ENCODE peak calls at places on chromosomes 12 and 14, in nine cellular contexts. N is fibroblast of the conjunctiva; M is NCI-H345; T is amniotic stem cell; H is omental fat pad; W is left cardiac atrium; P is thoracic aorta; A is nephron progenitor cell; O is activated CD8-positive, alpha-beta memory T cell treated with anti-CD3 and anti-CD28 coated beads, Interleukin-2, amount 10 ng/mL, durations not matched to agents 7 days and 5 days. X is an unnamed sample.

GRCh38 chr12:132106921-132107320 is 37.2 kb downstream of the DDX51 start:
- DNase-seq in N (no peak), M (no peak), H (no peak), T (no peak), P (no peak), A (no peak), O (no peak), W (no peak), X (no peak)

GRCh38 chr14:57364659-57365450 is 25.5 kb upstream of the NAA30 start:
- DNase-seq in W (no peak), P (no peak), H (no peak), T (no peak), M (no peak), N (no peak), O (no peak), A (no peak), X (no peak)

GRCh38 chr14:103775506-103775905 is 59.9 kb downstream of the ZFYVE21 start:
- DNase-seq in H (no peak), W (no peak), T (no peak), N (no peak), M (no peak), A (no peak), P (no peak), O (no peak), X (no peak)

GRCh38 chr12:114744285-114744684 is 60.3 kb upstream of the TBX3 start:
- DNase-seq in P (no peak), N (no peak), T (no peak), M (no peak), W (no peak), H (no peak), A (no peak), O (no peak), X (no peak)

GRCh38 chr14:73784065-73784987 is 67.3 kb upstream of the PTGR2 start:
- DNase-seq in T (no peak), P (no peak), M (no peak), W (no peak), H (no peak), N (no peak), O (peak), A (no peak), X (no peak)

GRCh38 chr12:107241421-107241820 is 148.1 kb upstream of the CRY1 start:
- DNase-seq in M (no peak), A (no peak), O (no peak), T (no peak), H (no peak), N (no peak), P (no peak), W (no peak), X (no peak)

GRCh38 chr12:57474862-57475261 is 4.8 kb downstream of the ARHGAP9 start:
- DNase-seq in N (no peak), M (peak), O (no peak), T (no peak), W (no peak), A (no peak), H (no peak), P (no peak), X (no peak)

GRCh38 chr12:68557011-68557715 is 53.5 kb upstream of the RAP1B start:
- DNase-seq in M (no peak), P (no peak), H (no peak), O (no peak), W (no peak), T (peak), A (no peak), N (no peak), X (no peak)

GRCh38 chr12:8501720-8502119 is 11.6 kb upstream of the CLEC4D start:
- DNase-seq in H (no peak), N (no peak), O (no peak), M (no peak), T (no peak), W (no peak), A (no peak), P (no peak), X (no peak)

GRCh38 chr12:53867216-53868012 is 71.2 kb upstream of the HOXC13 start:
- DNase-seq in H (no peak), O (no peak), P (no peak), W (no peak), N (no peak), M (no peak), A (peak), T (no peak), X (no peak)

GRCh38 chr12:124744659-124745467 is 118.8 kb downstream of the SCARB1 start:
- DNase-seq in N (no peak), P (no peak), T (no peak), M (no peak), W (no peak), A (no peak), O (no peak), H (no peak), X (no peak)

GRCh38 chr12:15220451-15220850 is 766 bp downstream of the RERG start:
- DNase-seq in W (no peak), H (no peak), T (no peak), N (no peak), A (no peak), P (no peak), O (no peak), M (no peak), X (no peak)

GRCh38 chr12:2853626-2854025 is 3.2 kb downstream of the TEX52 start:
- DNase-seq in P (peak), H (peak), W (peak), T (peak), M (peak), A (peak), O (peak), N (no peak), X (no peak)

GRCh38 chr12:104605685-104606084 is 148.9 kb downstream of the CHST11 start:
- DNase-seq in N (no peak), P (peak), T (no peak), W (peak), A (no peak), H (no peak), O (no peak), M (no peak), X (no peak)

GRCh38 chr14:23359722-23360447 is 5.1 kb downstream of the EFS start:
- DNase-seq in A (no peak), W (no peak), T (no peak), M (no peak), H (no peak), N (no peak), O (no peak), P (no peak), X (no peak)

GRCh38 chr14:62885451-62885850 is 159.8 kb downstream of the KCNH5 start:
- DNase-seq in N (no peak), W (no peak), A (no peak), P (no peak), T (no peak), M (no peak), O (no peak), H (no peak), X (no peak)

GRCh38 chr12:1357711-1358110 is 236.7 kb downstream of the FBXL14 start:
- DNase-seq in O (no peak), H (no peak), P (no peak), M (no peak), T (no peak), N (no peak), A (no peak), W (no peak), X (no peak)

GRCh38 chr14:103629503-103630121 is 601 bp downstream of the KLC1 start:
- DNase-seq in A (peak), M (peak), H (no peak), O (peak), N (no peak), T (no peak), W (peak), P (no peak), X (no peak)